ENCODE peak calls at places on chromosomes 2 and 18, in seven cellular contexts. X, C, T, P, B, D and F are unnamed samples.
A peak's percentile ranks its signal among the peaks of the same experiment; 100 is the strongest.

GRCh38 chr18:57791911-57792310 is 11.2 kb downstream of the ATP8B1 start:
- DNase-seq in X (no peak), C (no peak), T (peak; percentile 16), P (no peak), B (no peak), D (no peak), F (no peak)

GRCh38 chr2:220373878-220374277 is 746.4 kb downstream of the SLC4A3 start:
- DNase-seq in X (no peak), C (no peak), T (peak; percentile 27), P (no peak), B (no peak), D (no peak), F (no peak)

GRCh38 chr18:25349131-25349925 is 2.6 kb downstream of the ZNF521 start:
- DNase-seq in X (peak; percentile 49), C (peak; percentile 77), T (peak; percentile 72), P (no peak), B (no peak), D (peak; percentile 40), F (peak; percentile 45)

GRCh38 chr2:217928324-217929293 is 74.2 kb downstream of the TNS1 start:
- DNase-seq in X (peak; percentile 86), C (no peak), T (peak; percentile 40), P (no peak), B (no peak), D (no peak), F (peak; percentile 85)

GRCh38 chr2:43225788-43226557 is 433 bp downstream of the ZFP36L2 start:
- DNase-seq in X (peak; percentile 85), C (peak; percentile 80), T (peak; percentile 85), P (peak; percentile 43), B (peak; percentile 94), D (peak; percentile 70), F (peak; percentile 85)

GRCh38 chr2:68426885-68427579 is 40.1 kb downstream of the FBXO48 start:
- DNase-seq in X (no peak), C (no peak), T (no peak), P (no peak), B (no peak), D (no peak), F (no peak)

GRCh38 chr2:48209214-48209885 is 303.1 kb upstream of the FBXO11 start:
- DNase-seq in X (no peak), C (no peak), T (peak; percentile 81), P (no peak), B (no peak), D (no peak), F (no peak)

GRCh38 chr18:10265560-10266235 is 188.7 kb upstream of the APCDD1 start:
- DNase-seq in X (no peak), C (no peak), T (no peak), P (no peak), B (no peak), D (no peak), F (no peak)

GRCh38 chr2:60883896-60884295 is 2.5 kb downstream of the REL start:
- DNase-seq in X (no peak), C (no peak), T (no peak), P (no peak), B (no peak), D (no peak), F (no peak)

GRCh38 chr2:9178905-9179571 is 27.6 kb upstream of the ASAP2 start:
- DNase-seq in X (peak; percentile 79), C (no peak), T (peak; percentile 92), P (no peak), B (peak; percentile 89), D (peak; percentile 49), F (no peak)

GRCh38 chr18:79378416-79379250 is 17.1 kb upstream of the NFATC1 start:
- DNase-seq in X (peak; percentile 84), C (peak; percentile 99), T (peak; percentile 87), P (no peak), B (peak; percentile 91), D (peak; percentile 79), F (peak; percentile 86)

GRCh38 chr2:107772380-107772779 is 54.3 kb upstream of the RGPD4 start:
- DNase-seq in X (no peak), C (no peak), T (no peak), P (no peak), B (no peak), D (no peak), F (no peak)

GRCh38 chr2:1663621-1664020 is 80.7 kb downstream of the PXDN start:
- DNase-seq in X (no peak), C (no peak), T (no peak), P (no peak), B (no peak), D (no peak), F (peak; percentile 40)

GRCh38 chr2:180128861-180129260 is 121.8 kb upstream of the CWC22 start:
- DNase-seq in X (no peak), C (no peak), T (no peak), P (no peak), B (no peak), D (no peak), F (no peak)

GRCh38 chr2:5070257-5070656 is 621.9 kb upstream of the SOX11 start:
- DNase-seq in X (no peak), C (no peak), T (no peak), P (no peak), B (no peak), D (no peak), F (no peak)

GRCh38 chr2:1837022-1837421 is 92.7 kb upstream of the PXDN start:
- DNase-seq in X (no peak), C (no peak), T (peak; percentile 61), P (no peak), B (no peak), D (no peak), F (no peak)

GRCh38 chr2:134173338-134174016 is 80.4 kb upstream of the MGAT5 start:
- DNase-seq in X (no peak), C (no peak), T (no peak), P (no peak), B (no peak), D (peak; percentile 67), F (no peak)

GRCh38 chr2:109265953-109266352 is 136.9 kb downstream of the SH3RF3 start:
- DNase-seq in X (no peak), C (no peak), T (no peak), P (no peak), B (no peak), D (no peak), F (no peak)

GRCh38 chr2:37737507-37737906 is 66.1 kb upstream of the CDC42EP3 start:
- DNase-seq in X (no peak), C (no peak), T (peak; percentile 62), P (no peak), B (no peak), D (no peak), F (no peak)

GRCh38 chr2:239905306-239905705 is 119.8 kb downstream of the NDUFA10 start:
- DNase-seq in X (peak; percentile 30), C (no peak), T (no peak), P (no peak), B (no peak), D (no peak), F (no peak)

GRCh38 chr18:75574197-75574596 is 146.7 kb upstream of the SMIM21 start:
- DNase-seq in X (no peak), C (no peak), T (no peak), P (no peak), B (no peak), D (no peak), F (no peak)

GRCh38 chr2:36540986-36541750 is 56.8 kb downstream of the FEZ2 start:
- DNase-seq in X (no peak), C (no peak), T (peak; percentile 42), P (no peak), B (no peak), D (no peak), F (no peak)

GRCh38 chr2:7845332-7845731 is 836.5 kb upstream of the ID2 start:
- DNase-seq in X (no peak), C (no peak), T (peak; percentile 89), P (no peak), B (no peak), D (no peak), F (no peak)

GRCh38 chr18:47919916-47920315 is 10.5 kb downstream of the SMAD2 start:
- DNase-seq in X (no peak), C (no peak), T (no peak), P (no peak), B (no peak), D (no peak), F (no peak)
- H3K4me3 ChIP-seq in X (no peak overlapping the region), C (no peak overlapping the region), T (no peak overlapping the region), P (no peak overlapping the region), B (no peak overlapping the region), D (no peak overlapping the region), F (no peak overlapping the region)

DNA sequence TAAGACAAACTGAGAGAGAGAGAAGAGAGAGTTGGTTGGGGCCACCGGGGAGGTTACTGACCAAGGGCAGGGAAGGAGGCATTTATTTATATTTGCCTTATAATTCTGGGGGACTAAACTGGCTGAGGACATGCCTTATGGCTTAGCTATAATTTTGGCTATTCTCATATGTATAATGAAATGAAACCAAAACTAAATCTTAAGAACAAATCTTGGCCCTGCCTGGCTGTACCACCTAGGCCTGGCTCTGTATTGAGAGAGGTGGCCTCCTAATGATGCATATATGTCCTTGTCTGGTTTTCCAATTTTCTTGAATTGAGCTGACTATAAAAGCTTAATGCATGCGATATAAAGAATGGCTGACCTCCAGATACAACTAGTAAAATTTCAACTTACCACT is 3.5 kb upstream of the PPP1CB start:
- DNase-seq in X (no peak), C (no peak), T (no peak), P (no peak), B (no peak), D (no peak), F (no peak)
- H3K4me3 ChIP-seq in X (no peak overlapping the region), C (no peak overlapping the region), T (no peak overlapping the region), P (no peak overlapping the region), B (no peak overlapping the region), D (no peak overlapping the region), F (no peak overlapping the region)

GRCh38 chr2:66435963-66436362 is 1.0 kb downstream of the MEIS1 start:
- DNase-seq in X (no peak), C (no peak), T (no peak), P (no peak), B (no peak), D (no peak), F (no peak)
- H3K4me3 ChIP-seq in X (peak overlapping the region; percentile 95), C (no peak overlapping the region), T (peak overlapping the region; percentile 97), P (peak overlapping the region; percentile 61), B (peak overlapping the region; percentile 93), D (peak overlapping the region; percentile 61), F (peak overlapping the region; percentile 71)

GRCh38 chr2:23609254-23609653 is 224.3 kb downstream of the KLHL29 start:
- DNase-seq in X (no peak), C (no peak), T (no peak), P (no peak), B (no peak), D (no peak), F (peak; percentile 8)

GRCh38 chr2:23606196-23606595 is 221.2 kb downstream of the KLHL29 start:
- DNase-seq in X (no peak), C (no peak), T (no peak), P (no peak), B (no peak), D (no peak), F (peak; percentile 1)

GRCh38 chr2:23606968-23607367 is 222.0 kb downstream of the KLHL29 start:
- DNase-seq in X (no peak), C (no peak), T (peak; percentile 61), P (no peak), B (no peak), D (no peak), F (peak; percentile 25)

GRCh38 chr2:23605236-23605635 is 220.3 kb downstream of the KLHL29 start:
- DNase-seq in X (no peak), C (no peak), T (no peak), P (no peak), B (no peak), D (no peak), F (peak; percentile 33)

GRCh38 chr2:23607925-23608324 is 222.9 kb downstream of the KLHL29 start:
- DNase-seq in X (no peak), C (no peak), T (no peak), P (no peak), B (no peak), D (no peak), F (no peak)
- H3K4me3 ChIP-seq in X (no peak overlapping the region), C (no peak overlapping the region), T (no peak overlapping the region), P (no peak overlapping the region), B (no peak overlapping the region), D (no peak overlapping the region), F (no peak overlapping the region)